ENCODE peak calls at places on chromosomes 6 and 20, in five cellular contexts. G is mucosa of descending colon; I is lung; C is MM.1S; P is stimulated activated CD4-positive, alpha-beta T cell treated with anti-CD3 and anti-CD28 coated beads, Interleukin-4, amount 100 ng/mL, for 24 hours. V is an unnamed sample.

GRCh38 chr20:41457173-41457857 is 90.7 kb upstream of the EMILIN3 start:
- DNase-seq in G (no peak), I (no peak), C (no peak), P (no peak), V (no peak)

GRCh38 chr20:17611290-17611539 is 41.3 kb downstream of the DSTN start:
- DNase-seq in G (no peak), I (no peak), C (no peak), P (no peak), V (no peak)

GRCh38 chr6:37137201-37137880 is 32.6 kb upstream of the PIM1 start:
- DNase-seq in G (no peak), I (no peak), C (no peak), P (peak), V (no peak)

GRCh38 chr6:35327349-35328027 is 14.9 kb upstream of the PPARD start:
- DNase-seq in G (peak), I (peak), C (peak), P (peak), V (peak)

GRCh38 chr6:105210932-105211531 is 31.2 kb upstream of the POPDC3 start:
- DNase-seq in G (no peak), I (no peak), C (no peak), P (no peak), V (no peak)

GRCh38 chr6:87154641-87155271 is 609 bp upstream of the ZNF292 start:
- DNase-seq in G (no peak), I (no peak), C (peak), P (peak), V (no peak)

GRCh38 chr6:90468080-90468479 is 118.8 kb downstream of the MAP3K7 start:
- DNase-seq in G (no peak), I (no peak), C (no peak), P (peak), V (no peak)

GRCh38 chr6:106765496-106765895 is 136.1 kb downstream of the QRSL1 start:
- DNase-seq in G (no peak), I (no peak), C (no peak), P (no peak), V (no peak)

GRCh38 chr6:50721978-50722377 is 8.7 kb downstream of the TFAP2D start:
- DNase-seq in G (no peak), I (no peak), C (no peak), P (no peak), V (no peak)

GRCh38 chr6:82263916-82264315 is 16.4 kb upstream of the IBTK start:
- DNase-seq in G (no peak), I (no peak), C (no peak), P (no peak), V (no peak)

GRCh38 chr20:46122516-46123481 is 4.7 kb downstream of the CD40 start:
- DNase-seq in G (no peak), I (no peak), C (no peak), P (no peak), V (no peak)

GRCh38 chr20:48959902-48960550 is 38.5 kb downstream of the ARFGEF2 start:
- DNase-seq in G (no peak), I (no peak), C (no peak), P (no peak), V (no peak)

GRCh38 chr6:32108094-32108627 is 977 bp downstream of the TNXB start:
- DNase-seq in G (peak), I (no peak), C (no peak), P (no peak), V (no peak)

GRCh38 chr6:56062856-56063255 is 184.5 kb downstream of the COL21A1 start:
- DNase-seq in G (no peak), I (no peak), C (no peak), P (no peak), V (no peak)

GRCh38 chr20:46954490-46955038 is 59.9 kb downstream of the EYA2 start:
- DNase-seq in G (no peak), I (no peak), C (no peak), P (no peak), V (no peak)

V was measured in globus pallidus.